ENCODE peak calls at places on chromosomes 12 and 14, in six cellular contexts. V is HL-60, C is tibial artery, X is suprapubic skin, P is A673, F is IMR-90. U is an unnamed sample.

GRCh38 chr14:103527408-103528157 is 1.4 kb upstream of the TRMT61A start:
- DNase-seq in P (peak), C (no peak), F (no peak), X (no peak), V (no peak), U (no peak)

GRCh38 chr12:47021298-47021697 is 58.1 kb upstream of the PCED1B start:
- DNase-seq in V (peak), X (no peak), C (no peak), F (peak), P (peak), U (no peak)

GRCh38 chr12:122021193-122021821 is 377 bp upstream of the BCL7A start:
- DNase-seq in F (no peak), C (peak), P (peak), X (no peak), V (peak), U (no peak)

GRCh38 chr14:71554323-71554722 is 377.9 kb upstream of the RGS6 start:
- DNase-seq in V (no peak), P (no peak), C (no peak), F (no peak), X (no peak), U (no peak)

GRCh38 chr12:65019696-65020095 is 101.4 kb downstream of the WIF1 start:
- DNase-seq in X (no peak), C (no peak), P (no peak), V (no peak), F (no peak), U (no peak)

GRCh38 chr12:31645944-31646343 is 13.5 kb upstream of the ETFBKMT start:
- DNase-seq in V (no peak), X (no peak), P (no peak), C (no peak), F (no peak), U (no peak)

GRCh38 chr12:111288771-111289170 is 80.1 kb downstream of the PHETA1 start:
- DNase-seq in V (no peak), F (no peak), P (no peak), C (no peak), X (no peak), U (no peak)

GRCh38 chr12:109393437-109394345 is 46.0 kb downstream of the MYO1H start:
- DNase-seq in V (peak), X (no peak), P (peak), C (no peak), F (peak), U (no peak)

GRCh38 chr14:99081156-99081765 is 190.7 kb downstream of the BCL11B start:
- DNase-seq in P (no peak), X (peak), C (no peak), F (no peak), V (no peak), U (no peak)

GRCh38 chr12:625998-626397 is 37.2 kb downstream of the NINJ2 start:
- DNase-seq in X (no peak), P (no peak), C (no peak), F (no peak), V (no peak), U (no peak)
- TF ChIP-seq CTCF in X (no peak), P (no peak), C (no peak), F (no peak), V (no peak), U (no peak)

DNA sequence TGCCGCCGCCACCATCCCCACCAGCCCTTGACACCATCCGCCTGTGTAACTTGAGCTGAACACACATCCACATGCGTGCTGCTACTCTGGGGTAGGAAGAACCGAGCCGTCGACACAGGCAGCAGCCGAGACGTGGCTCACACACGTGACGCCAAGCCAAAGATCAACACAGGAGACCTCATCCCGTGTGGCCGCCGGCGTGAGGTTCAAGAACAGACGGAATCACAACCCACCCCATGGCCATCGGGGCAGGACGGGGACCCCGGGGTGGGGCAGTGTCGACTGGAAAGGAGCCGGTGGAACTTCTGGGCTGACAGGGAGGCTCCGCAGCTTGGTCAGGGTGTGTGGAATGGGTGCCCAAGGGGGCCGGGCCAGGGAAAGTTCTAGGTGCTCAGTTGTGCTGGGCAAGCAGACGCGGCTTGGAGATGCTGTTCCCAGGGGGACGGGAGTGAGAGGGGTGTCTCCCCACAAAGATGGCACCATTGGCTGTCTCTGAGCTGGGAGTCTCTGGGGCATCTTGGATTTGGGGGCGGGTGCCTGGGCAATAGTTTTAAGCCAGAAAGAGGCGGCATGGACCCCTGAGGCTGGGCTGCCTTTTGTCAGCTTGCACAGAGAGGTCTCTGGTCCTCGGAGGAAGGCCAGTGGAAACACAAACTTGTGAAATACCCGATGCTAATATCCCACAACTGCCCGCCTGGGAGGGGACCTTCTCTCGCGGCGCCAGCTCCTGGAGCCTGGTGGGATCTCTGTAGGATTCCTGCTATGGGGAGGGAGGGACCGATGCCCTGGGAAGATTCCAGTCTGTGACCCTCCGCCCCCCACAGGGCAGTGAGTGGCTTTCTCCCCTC is 41.8 kb downstream of the GALNT9 start:
- DNase-seq in F (no peak), V (no peak), P (no peak), C (no peak), X (no peak), U (no peak)
- H3K27ac ChIP-seq in F (no peak), V (no peak), P (no peak), C (no peak), X (no peak), U (no peak)

GRCh38 chr14:52012635-52013034 is 23.3 kb downstream of the RTRAF start:
- DNase-seq in F (no peak), V (no peak), X (no peak), P (no peak), C (peak), U (no peak)

GRCh38 chr14:52014601-52015267 is 25.4 kb downstream of the RTRAF start:
- DNase-seq in C (no peak), X (no peak), P (peak), V (peak), F (no peak), U (no peak)

GRCh38 chr14:52018252-52018651 is 28.9 kb downstream of the RTRAF start:
- DNase-seq in C (no peak), F (no peak), X (no peak), V (no peak), P (no peak), U (no peak)

GRCh38 chr14:52013984-52014600 is 24.7 kb downstream of the RTRAF start:
- DNase-seq in P (peak), C (no peak), X (no peak), F (no peak), V (no peak), U (no peak)

DNA sequence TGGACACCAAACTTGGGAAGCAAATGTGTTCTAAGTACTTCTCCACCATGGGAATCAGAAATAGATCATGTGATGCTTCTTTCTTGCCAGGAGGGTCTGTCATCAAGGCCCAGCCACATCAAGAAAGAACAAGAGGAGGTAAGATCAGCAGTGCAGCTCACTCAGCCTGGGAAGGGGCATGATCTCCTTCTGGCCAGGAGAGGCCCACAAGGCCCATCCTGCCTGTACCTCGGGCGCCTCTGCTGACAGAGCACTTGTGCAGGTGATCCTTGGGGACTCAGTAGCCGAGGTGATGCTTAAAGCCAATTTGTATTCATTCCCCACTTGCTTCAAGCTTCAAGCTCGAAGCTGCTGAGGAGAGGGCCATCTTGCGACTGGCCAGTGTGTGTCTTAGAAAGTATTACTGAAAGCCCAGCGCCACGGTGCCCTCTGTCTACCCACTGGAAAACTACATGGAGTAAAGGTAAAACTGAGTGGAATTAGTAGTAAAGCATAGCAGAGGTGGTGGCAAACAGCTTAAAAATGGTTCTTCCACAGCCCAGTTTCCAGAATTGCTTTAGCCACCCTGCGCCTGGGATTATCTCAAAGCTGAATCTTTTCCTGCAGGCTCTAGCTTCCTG is 26.2 kb downstream of the RTRAF start:
- DNase-seq in X (no peak), V (peak), F (peak), P (peak), C (no peak), U (no peak)
- TF ChIP-seq CTCF in X (no peak), V (no peak), F (peak), P (peak), C (peak), U (peak)

DNA sequence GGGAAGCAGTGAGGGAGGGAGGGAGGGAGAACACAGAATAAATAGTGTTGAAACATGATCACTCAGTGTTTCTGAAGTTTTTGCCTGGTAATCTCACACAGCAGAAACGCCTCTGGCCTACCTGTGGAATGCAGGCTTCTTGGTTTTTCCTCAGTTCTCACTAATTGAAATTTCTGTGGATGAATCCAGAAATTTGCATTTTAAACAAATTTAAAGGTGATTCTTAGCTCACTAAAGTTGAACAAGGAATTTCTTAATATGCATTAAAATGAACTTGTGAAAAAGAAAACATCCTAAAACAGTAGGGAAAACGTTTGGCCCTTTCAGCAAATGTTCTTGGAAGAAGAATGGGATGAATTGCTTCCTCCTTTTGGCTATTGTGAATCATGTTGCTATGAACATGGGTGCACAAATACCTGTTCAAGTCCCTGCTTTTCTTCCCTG is 1.4 kb downstream of the RNASE9 start:
- DNase-seq in C (no peak), V (no peak), F (no peak), P (no peak), X (no peak), U (no peak)
- H3K27ac ChIP-seq in C (no peak), V (no peak), F (no peak), P (no peak), X (no peak), U (no peak)

GRCh38 chr14:69634871-69635270 is 23.5 kb downstream of the SUSD6 start:
- DNase-seq in F (no peak), V (no peak), P (no peak), X (no peak), C (no peak), U (no peak)
- TF ChIP-seq CTCF in F (no peak), V (no peak), P (no peak), X (no peak), C (no peak), U (no peak)

DNA sequence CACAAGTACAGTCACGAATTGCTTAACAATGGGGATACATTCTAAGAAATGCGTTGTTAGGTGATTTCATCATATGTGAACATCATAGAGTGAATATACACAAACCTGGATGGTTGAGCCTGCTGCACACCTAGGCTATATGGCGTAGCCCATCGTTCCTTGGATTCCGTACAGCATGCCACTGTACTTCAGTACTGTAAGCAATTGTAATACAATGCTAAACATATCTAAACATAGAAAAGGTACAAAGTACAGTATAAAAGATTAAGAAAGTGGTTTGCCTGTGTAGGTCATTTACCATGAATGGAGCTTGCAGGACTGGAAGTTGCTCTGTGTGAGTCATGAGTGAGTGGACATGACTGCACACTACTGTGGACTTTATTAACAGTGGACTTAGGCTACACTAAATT is 286.2 kb downstream of the CACNA1C start:
- DNase-seq in F (peak), V (no peak), C (no peak), X (no peak), P (no peak), U (no peak)
- H3K27ac ChIP-seq in F (peak), V (no peak), C (no peak), X (no peak), P (no peak), U (peak)

DNA sequence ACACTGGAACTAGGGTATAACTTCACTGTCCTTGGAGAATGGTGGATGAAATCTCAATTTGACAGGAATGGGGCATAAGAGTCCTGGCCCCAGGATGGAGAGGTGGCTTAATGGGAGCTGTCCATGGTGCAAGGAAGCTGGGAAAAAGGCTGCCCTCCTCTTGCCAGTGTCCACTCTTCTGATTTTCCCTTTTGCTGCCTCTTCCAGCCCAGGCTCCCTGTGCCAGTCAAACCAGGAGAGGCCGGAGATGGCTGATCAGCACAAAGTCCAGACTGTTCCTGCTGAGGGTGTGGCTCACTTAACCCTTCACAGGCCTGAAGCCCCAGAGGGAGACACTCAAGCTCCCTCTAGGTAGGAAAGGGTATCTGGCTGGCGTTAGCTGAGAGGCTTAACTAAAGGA is at the start of gene MYO1A:
- DNase-seq in F (peak), X (no peak), P (no peak), C (no peak), V (no peak), U (no peak)
- TF ChIP-seq CTCF in F (no peak), X (no peak), P (no peak), C (no peak), V (no peak), U (no peak)

GRCh38 chr12:77299910-77300772 is 234.8 kb upstream of the E2F7 start:
- DNase-seq in F (peak), X (no peak), V (no peak), C (no peak), P (no peak), U (no peak)
- H3K27ac ChIP-seq in F (no peak), X (no peak), V (no peak), C (no peak), P (no peak), U (no peak)

GRCh38 chr12:113524495-113524894 is 52.8 kb upstream of the LHX5 start:
- DNase-seq in C (no peak), F (no peak), X (no peak), P (no peak), V (no peak), U (no peak)
- TF ChIP-seq CTCF in C (no peak), F (no peak), X (no peak), P (peak), V (no peak), U (no peak)

GRCh38 chr12:17020765-17021164 is 414.8 kb upstream of the LMO3 start:
- DNase-seq in F (no peak), C (no peak), V (no peak), X (no peak), P (no peak), U (no peak)

GRCh38 chr12:17015501-17015900 is 409.5 kb upstream of the LMO3 start:
- DNase-seq in V (no peak), X (no peak), P (no peak), C (no peak), F (no peak), U (no peak)

GRCh38 chr12:17016116-17016864 is 410.3 kb upstream of the LMO3 start:
- DNase-seq in V (no peak), P (no peak), C (no peak), F (no peak), X (no peak), U (no peak)

GRCh38 chr12:17017402-17017801 is 411.4 kb upstream of the LMO3 start:
- DNase-seq in X (no peak), V (no peak), P (no peak), F (no peak), C (no peak), U (no peak)
- H3K27ac ChIP-seq in X (no peak), V (no peak), P (no peak), F (no peak), C (no peak), U (no peak)